ENCODE peak calls at places on chromosomes 12 and 14, in nine cellular contexts. U is fibroblast of lung, C is fibroblast of pulmonary artery, M is OCI-LY7, S is Calu3, Q is psoas muscle, L is HFFc6, J is uterus, F is GM10248. V is an unnamed sample.
A peak's percentile ranks its signal among the peaks of the same experiment; 100 is the strongest.

GRCh38 chr14:51211149-51211548 is 28.9 kb upstream of the TMX1 start:
- DNase-seq in U (peak; percentile 59), C (peak; percentile 44), M (no peak), S (peak; percentile 26), Q (no peak), L (no peak), J (no peak), F (no peak), V (peak; percentile 32)

GRCh38 chr12:123801573-123802178 is 39.6 kb downstream of the DNAH10 start:
- DNase-seq in U (peak; percentile 15), C (peak; percentile 42), M (peak; percentile 28), S (no peak), Q (no peak), L (peak; percentile 11), J (no peak), F (peak; percentile 38), V (peak; percentile 55)

GRCh38 chr12:110223777-110224378 is 57.2 kb upstream of the ATP2A2 start:
- DNase-seq in U (peak; percentile 83), C (peak; percentile 16), M (no peak), S (no peak), Q (no peak), L (peak; percentile 83), J (no peak), F (no peak), V (peak; percentile 100)

GRCh38 chr12:18549598-18549997 is 188.2 kb downstream of the PLCZ1 start:
- DNase-seq in U (peak; percentile 25), C (no peak), M (no peak), S (no peak), Q (no peak), L (no peak), J (no peak), F (no peak), V (no peak)

GRCh38 chr12:65263777-65264176 is 14.7 kb upstream of the MSRB3 start:
- DNase-seq in U (no peak), C (no peak), M (no peak), S (no peak), Q (no peak), L (no peak), J (no peak), F (no peak), V (no peak)

GRCh38 chr12:94429633-94430032 is 30.0 kb downstream of the CEP83 start:
- DNase-seq in U (no peak), C (peak; percentile 47), M (no peak), S (no peak), Q (no peak), L (peak; percentile 3), J (no peak), F (no peak), V (no peak)

GRCh38 chr12:12486661-12487240 is 75.9 kb downstream of the DUSP16 start:
- DNase-seq in U (no peak), C (no peak), M (no peak), S (no peak), Q (no peak), L (no peak), J (no peak), F (peak; percentile 62), V (no peak)

GRCh38 chr14:88242426-88242825 is 80.6 kb downstream of the KCNK10 start:
- DNase-seq in U (no peak), C (no peak), M (no peak), S (no peak), Q (no peak), L (no peak), J (no peak), F (no peak), V (no peak)

GRCh38 chr12:44155349-44155748 is 319.5 kb downstream of the TMEM117 start:
- DNase-seq in U (peak; percentile 10), C (no peak), M (no peak), S (no peak), Q (no peak), L (no peak), J (no peak), F (no peak), V (no peak)

DNA sequence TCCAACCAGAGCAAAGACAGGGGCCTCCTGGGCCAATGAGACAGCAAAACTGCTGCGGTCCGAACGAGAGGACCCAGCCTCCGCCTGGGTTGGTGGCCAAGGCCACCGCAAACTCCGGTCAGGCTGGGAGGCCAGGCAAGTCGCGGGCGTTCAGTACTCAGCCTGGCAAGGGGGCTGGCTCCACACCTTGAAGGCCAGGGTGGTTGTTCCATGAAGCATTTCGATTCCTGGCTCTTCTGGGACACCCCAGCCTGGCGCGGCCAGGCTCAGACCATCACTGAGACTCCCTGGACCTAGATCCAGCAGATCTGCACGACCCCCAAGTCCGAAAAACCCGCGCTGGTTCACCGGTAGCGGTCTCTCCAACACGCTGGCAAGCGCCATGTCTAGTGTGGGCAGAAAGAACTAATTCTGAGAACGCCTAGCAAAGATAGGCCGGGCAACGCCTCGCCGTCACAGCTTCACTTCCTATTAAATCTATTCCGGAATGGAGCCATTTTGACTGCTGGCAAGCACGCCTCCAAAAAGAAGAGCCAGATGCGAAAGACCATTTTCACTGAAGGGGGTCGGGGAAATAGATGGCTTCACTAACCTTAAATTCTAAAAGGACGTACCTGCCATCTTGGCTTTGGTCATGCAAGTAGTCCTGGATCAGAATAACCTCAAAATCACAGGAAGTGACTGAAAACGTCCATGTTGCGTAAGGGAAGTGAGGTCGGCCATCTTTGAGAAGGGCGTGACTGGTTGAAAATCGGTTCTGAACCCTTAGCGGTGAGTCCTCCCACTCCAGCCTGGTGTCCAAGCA is at the start of gene PSMB5:
- DNase-seq in U (peak; percentile 96), C (peak; percentile 97), M (peak; percentile 98), S (peak; percentile 82), Q (peak; percentile 94), L (peak; percentile 93), J (peak; percentile 93), F (peak; percentile 90), V (peak; percentile 95)
- TF ChIP-seq CTCF in U (peak; percentile 9), C (no peak), M (no peak), S (no peak), Q (no peak), L (no peak), J (no peak), F (no peak), V (no peak)

GRCh38 chr12:120224304-120225199 is 23.6 kb upstream of the RPLP0 start:
- DNase-seq in U (no peak), C (no peak), M (no peak), S (peak; percentile 83), Q (no peak), L (no peak), J (no peak), F (peak; percentile 57), V (no peak)
- TF ChIP-seq CTCF in U (no peak), C (no peak), M (no peak), S (no peak), Q (no peak), L (no peak), J (no peak), F (no peak), V (no peak)

DNA sequence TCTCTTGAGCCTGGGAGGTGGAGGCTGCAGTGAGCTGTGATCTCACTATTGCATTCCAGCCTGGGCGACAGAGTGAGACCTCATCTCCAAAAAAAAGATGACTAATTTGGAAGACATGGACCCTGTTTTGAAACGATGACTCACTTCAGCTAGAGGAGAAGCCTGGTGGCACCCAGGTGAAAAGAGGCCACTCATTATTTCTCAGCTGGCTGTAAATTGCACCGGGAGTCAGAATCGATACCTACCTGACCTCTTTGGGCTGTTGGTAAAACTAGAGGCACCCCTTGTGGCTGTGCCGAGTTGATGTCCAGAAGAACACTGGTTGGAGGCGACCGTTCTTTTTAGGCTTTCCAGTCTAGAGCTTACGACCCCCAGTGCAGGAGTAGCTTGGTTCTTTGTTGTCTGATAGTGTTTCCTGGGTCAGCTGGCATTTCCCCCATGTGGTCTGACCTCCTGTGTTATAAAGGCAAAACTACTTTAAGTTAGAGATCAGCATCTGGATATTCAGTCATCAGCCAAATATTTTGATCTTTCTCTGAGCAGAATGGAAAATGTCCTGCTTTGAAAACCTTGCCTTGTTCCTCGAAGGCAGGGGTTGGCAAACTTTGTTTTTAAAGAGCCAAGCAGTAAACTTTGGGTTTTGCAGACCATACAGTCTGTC is 93.2 kb downstream of the CHST11 start:
- DNase-seq in U (peak; percentile 69), C (peak; percentile 39), M (peak; percentile 12), S (no peak), Q (no peak), L (peak; percentile 31), J (no peak), F (no peak), V (peak; percentile 50)
- TF ChIP-seq CTCF in U (no peak), C (no peak), M (peak; percentile 29), S (no peak), Q (no peak), L (peak; percentile 33), J (no peak), F (no peak), V (no peak)

GRCh38 chr12:132243596-132244289 is 85.6 kb downstream of the GALNT9 start:
- DNase-seq in U (no peak), C (no peak), M (no peak), S (no peak), Q (no peak), L (no peak), J (no peak), F (no peak), V (no peak)
- TF ChIP-seq CTCF in U (no peak), C (no peak), M (no peak), S (no peak), Q (no peak), L (no peak), J (no peak), F (no peak), V (no peak)

DNA sequence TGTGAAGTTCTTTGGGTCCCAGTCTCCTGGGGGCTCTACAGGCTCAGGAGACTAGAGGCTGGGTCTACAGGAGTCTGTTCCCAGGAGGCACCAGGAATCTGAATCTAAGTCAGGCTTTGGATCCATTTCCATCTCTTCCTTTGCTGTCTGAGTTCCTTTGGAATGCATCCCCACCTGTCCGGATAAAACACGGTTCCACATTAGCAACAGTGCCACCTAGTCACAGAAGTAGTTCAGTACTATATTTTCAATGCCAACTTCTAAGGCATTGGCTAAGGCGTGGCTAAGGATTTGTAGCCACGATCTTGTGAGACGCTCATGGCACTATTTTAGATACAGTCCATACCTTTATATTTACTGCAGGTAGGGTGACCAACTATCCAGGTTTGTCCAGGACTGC is 15.1 kb downstream of the ZC2HC1C start:
- DNase-seq in U (no peak), C (peak; percentile 4), M (no peak), S (no peak), Q (no peak), L (no peak), J (no peak), F (no peak), V (peak; percentile 38)
- TF ChIP-seq CTCF in U (no peak), C (no peak), M (peak; percentile 36), S (peak; percentile 15), Q (peak; percentile 34), L (peak; percentile 43), J (no peak), F (no peak), V (peak; percentile 57)

GRCh38 chr14:22434030-22434429 is 155.0 kb downstream of the DAD1 start:
- DNase-seq in U (no peak), C (no peak), M (peak; percentile 84), S (no peak), Q (no peak), L (no peak), J (no peak), F (no peak), V (no peak)
- TF ChIP-seq CTCF in U (no peak), C (peak; percentile 27), M (peak; percentile 95), S (no peak), Q (no peak), L (peak; percentile 37), J (no peak), F (no peak), V (no peak)

V was measured in bronchial epithelial cell.